ENCODE peak calls at places on chromosomes 6 and 20, in nine cellular contexts. One of them, this sample, is unnamed.

GRCh38 chr6:113182370-113183141 is 674.6 kb upstream of the MARCKS start:
- DNase-seq in NCI-H510A: no peak
- DNase-seq in naive B cell: no peak
- DNase-seq in NCI-H1092: peak; percentile 34
- DNase-seq in head of caudate nucleus: no peak
- DNase-seq in neural progenitor cell: no peak
- DNase-seq in A549: peak; percentile 6
- DNase-seq in SW 1271: peak; percentile 79
- DNase-seq in kidney glomerular epithelial cell: peak; percentile 60
- DNase-seq in this sample: no peak

GRCh38 chr6:134267917-134268361 is 50.0 kb downstream of the SGK1 start:
- DNase-seq in NCI-H510A: peak; percentile 38
- DNase-seq in NCI-H1092: no peak
- DNase-seq in kidney glomerular epithelial cell: no peak
- DNase-seq in SW 1271: no peak
- DNase-seq in naive B cell: no peak
- DNase-seq in neural progenitor cell: peak; percentile 78
- DNase-seq in head of caudate nucleus: peak; percentile 73
- DNase-seq in A549: no peak
- DNase-seq in this sample: peak; percentile 79

GRCh38 chr6:44527191-44527960 is 139.9 kb downstream of the CDC5L start:
- DNase-seq in NCI-H510A: no peak
- DNase-seq in naive B cell: no peak
- DNase-seq in neural progenitor cell: no peak
- DNase-seq in SW 1271: no peak
- DNase-seq in A549: no peak
- DNase-seq in NCI-H1092: no peak
- DNase-seq in head of caudate nucleus: no peak
- DNase-seq in kidney glomerular epithelial cell: no peak
- DNase-seq in this sample: no peak

GRCh38 chr6:26331809-26332226 is 33.2 kb upstream of the BTN3A2 start:
- DNase-seq in NCI-H510A: no peak
- DNase-seq in NCI-H1092: no peak
- DNase-seq in A549: no peak
- DNase-seq in SW 1271: no peak
- DNase-seq in naive B cell: no peak
- DNase-seq in kidney glomerular epithelial cell: no peak
- DNase-seq in neural progenitor cell: no peak
- DNase-seq in head of caudate nucleus: no peak
- DNase-seq in this sample: no peak

GRCh38 chr6:70396796-70397729 is 16.2 kb upstream of the FAM135A start:
- DNase-seq in naive B cell: no peak
- DNase-seq in head of caudate nucleus: no peak
- DNase-seq in SW 1271: no peak
- DNase-seq in NCI-H510A: no peak
- DNase-seq in kidney glomerular epithelial cell: no peak
- DNase-seq in neural progenitor cell: no peak
- DNase-seq in A549: no peak
- DNase-seq in NCI-H1092: no peak
- DNase-seq in this sample: no peak

GRCh38 chr6:1736346-1737105 is 126.8 kb downstream of the FOXC1 start:
- DNase-seq in naive B cell: no peak
- DNase-seq in SW 1271: no peak
- DNase-seq in A549: no peak
- DNase-seq in NCI-H1092: no peak
- DNase-seq in neural progenitor cell: no peak
- DNase-seq in NCI-H510A: no peak
- DNase-seq in kidney glomerular epithelial cell: peak; percentile 11
- DNase-seq in head of caudate nucleus: no peak
- DNase-seq in this sample: no peak

GRCh38 chr6:45714795-45715507 is 300.7 kb downstream of the CLIC5 start:
- DNase-seq in A549: peak; percentile 67
- DNase-seq in neural progenitor cell: peak; percentile 87
- DNase-seq in SW 1271: peak; percentile 77
- DNase-seq in naive B cell: peak; percentile 51
- DNase-seq in NCI-H1092: peak; percentile 5
- DNase-seq in NCI-H510A: peak; percentile 39
- DNase-seq in kidney glomerular epithelial cell: peak; percentile 79
- DNase-seq in head of caudate nucleus: peak; percentile 75
- DNase-seq in this sample: peak; percentile 70

GRCh38 chr6:144139817-144140216 is 10.5 kb upstream of the STX11 start:
- DNase-seq in naive B cell: no peak
- DNase-seq in A549: no peak
- DNase-seq in head of caudate nucleus: no peak
- DNase-seq in kidney glomerular epithelial cell: no peak
- DNase-seq in neural progenitor cell: no peak
- DNase-seq in SW 1271: no peak
- DNase-seq in NCI-H510A: no peak
- DNase-seq in NCI-H1092: no peak
- DNase-seq in this sample: no peak

GRCh38 chr20:5535211-5535756 is 214.9 kb upstream of the SHLD1 start:
- DNase-seq in NCI-H1092: no peak
- DNase-seq in A549: peak; percentile 60
- DNase-seq in NCI-H510A: no peak
- DNase-seq in SW 1271: no peak
- DNase-seq in kidney glomerular epithelial cell: no peak
- DNase-seq in naive B cell: no peak
- DNase-seq in neural progenitor cell: no peak
- DNase-seq in head of caudate nucleus: no peak
- DNase-seq in this sample: no peak

GRCh38 chr6:83920017-83920416 is 60.5 kb downstream of the CYB5R4 start:
- DNase-seq in kidney glomerular epithelial cell: no peak
- DNase-seq in neural progenitor cell: no peak
- DNase-seq in SW 1271: no peak
- DNase-seq in naive B cell: no peak
- DNase-seq in A549: no peak
- DNase-seq in NCI-H510A: no peak
- DNase-seq in NCI-H1092: no peak
- DNase-seq in head of caudate nucleus: no peak
- DNase-seq in this sample: no peak

GRCh38 chr6:24643925-24644324 is 2.1 kb downstream of the KIAA0319 start:
- DNase-seq in head of caudate nucleus: no peak
- DNase-seq in neural progenitor cell: no peak
- DNase-seq in naive B cell: no peak
- DNase-seq in NCI-H510A: no peak
- DNase-seq in NCI-H1092: no peak
- DNase-seq in kidney glomerular epithelial cell: no peak
- DNase-seq in A549: peak; percentile 7
- DNase-seq in SW 1271: no peak
- DNase-seq in this sample: no peak

GRCh38 chr6:33207569-33208088 is 671 bp upstream of the RING1 start:
- DNase-seq in naive B cell: no peak
- DNase-seq in SW 1271: peak; percentile 32
- DNase-seq in kidney glomerular epithelial cell: no peak
- DNase-seq in neural progenitor cell: peak; percentile 74
- DNase-seq in NCI-H510A: no peak
- DNase-seq in A549: peak; percentile 25
- DNase-seq in NCI-H1092: no peak
- DNase-seq in head of caudate nucleus: peak; percentile 57
- DNase-seq in this sample: peak; percentile 53

GRCh38 chr6:143823463-143824006 is 19.6 kb upstream of the LTV1 start:
- DNase-seq in SW 1271: no peak
- DNase-seq in neural progenitor cell: no peak
- DNase-seq in kidney glomerular epithelial cell: no peak
- DNase-seq in naive B cell: no peak
- DNase-seq in NCI-H1092: no peak
- DNase-seq in head of caudate nucleus: no peak
- DNase-seq in A549: no peak
- DNase-seq in NCI-H510A: no peak
- DNase-seq in this sample: no peak

GRCh38 chr6:116371384-116372209 is 850 bp downstream of the DSE start:
- DNase-seq in head of caudate nucleus: peak; percentile 81
- DNase-seq in A549: peak; percentile 69
- DNase-seq in SW 1271: peak; percentile 57
- DNase-seq in NCI-H510A: peak; percentile 17
- DNase-seq in neural progenitor cell: peak; percentile 91
- DNase-seq in naive B cell: no peak
- DNase-seq in kidney glomerular epithelial cell: peak; percentile 72
- DNase-seq in NCI-H1092: no peak
- DNase-seq in this sample: peak; percentile 56

GRCh38 chr20:16477632-16478031 is 95.6 kb downstream of the KIF16B start:
- DNase-seq in A549: no peak
- DNase-seq in naive B cell: no peak
- DNase-seq in SW 1271: no peak
- DNase-seq in neural progenitor cell: no peak
- DNase-seq in head of caudate nucleus: no peak
- DNase-seq in NCI-H1092: no peak
- DNase-seq in NCI-H510A: no peak
- DNase-seq in kidney glomerular epithelial cell: no peak
- DNase-seq in this sample: no peak

GRCh38 chr20:14612389-14612788 is 275.0 kb upstream of the FLRT3 start:
- DNase-seq in kidney glomerular epithelial cell: no peak
- DNase-seq in A549: no peak
- DNase-seq in SW 1271: no peak
- DNase-seq in naive B cell: no peak
- DNase-seq in neural progenitor cell: no peak
- DNase-seq in head of caudate nucleus: no peak
- DNase-seq in NCI-H1092: no peak
- DNase-seq in NCI-H510A: no peak
- DNase-seq in this sample: no peak

GRCh38 chr6:37502703-37503485 is 3.2 kb upstream of the CCDC167 start:
- DNase-seq in head of caudate nucleus: no peak
- DNase-seq in naive B cell: peak; percentile 81
- DNase-seq in A549: no peak
- DNase-seq in NCI-H1092: no peak
- DNase-seq in neural progenitor cell: no peak
- DNase-seq in kidney glomerular epithelial cell: no peak
- DNase-seq in SW 1271: no peak
- DNase-seq in NCI-H510A: no peak
- DNase-seq in this sample: no peak

This sample was measured in Caco-2.